ENCODE peak calls at places on chromosomes 6 and 20, in five cellular contexts. P is pancreas, X is SJSA1, F is AG04450, G is cardiac muscle cell. J is an unnamed sample.

GRCh38 chr6:35085359-35086281 is 55.5 kb downstream of the TCP11 start:
- DNase-seq in F (no peak), X (no peak), P (no peak), G (no peak), J (no peak)

GRCh38 chr20:58155148-58155925 is 73.1 kb downstream of the ANKRD60 start:
- DNase-seq in P (no peak), X (no peak), F (no peak), G (no peak), J (no peak)

GRCh38 chr20:22951966-22952365 is 83.1 kb upstream of the SSTR4 start:
- DNase-seq in X (no peak), G (no peak), F (no peak), P (no peak), J (no peak)

GRCh38 chr6:45843848-45844521 is 171.7 kb downstream of the CLIC5 start:
- DNase-seq in X (no peak), F (no peak), G (no peak), P (no peak), J (no peak)

GRCh38 chr6:126535585-126535984 is 195.7 kb downstream of the CENPW start:
- DNase-seq in F (no peak), P (no peak), G (no peak), X (no peak), J (no peak)

GRCh38 chr6:88616380-88616779 is 347.0 kb downstream of the RNGTT start:
- DNase-seq in P (no peak), G (no peak), F (no peak), X (no peak), J (no peak)

GRCh38 chr6:2952557-2953095 is 18.7 kb downstream of the SERPINB6 start:
- DNase-seq in F (peak), P (peak), X (peak), G (peak), J (no peak)

GRCh38 chr20:20210327-20210726 is 157.6 kb upstream of the INSM1 start:
- DNase-seq in X (no peak), P (no peak), G (no peak), F (no peak), J (no peak)

GRCh38 chr6:150201791-150202329 is 59.0 kb downstream of the PPP1R14C start:
- DNase-seq in F (no peak), G (no peak), P (no peak), X (no peak), J (no peak)

GRCh38 chr6:163720005-163720404 is 305.5 kb downstream of the QKI start:
- DNase-seq in X (no peak), G (no peak), P (no peak), F (no peak), J (no peak)

GRCh38 chr6:49528571-49528970 is 21.9 kb upstream of the C6orf141 start:
- DNase-seq in F (no peak), G (no peak), X (no peak), P (no peak), J (no peak)

GRCh38 chr6:106746660-106747059 is 117.3 kb downstream of the QRSL1 start:
- DNase-seq in P (no peak), F (no peak), G (peak), X (peak), J (peak)

GRCh38 chr6:149059557-149059956 is 258.0 kb upstream of the TAB2 start:
- DNase-seq in G (no peak), F (no peak), P (no peak), X (no peak), J (no peak)

GRCh38 chr6:26140967-26141294 is 53.7 kb downstream of the HFE start:
- DNase-seq in F (no peak), X (no peak), G (no peak), P (no peak), J (no peak)

GRCh38 chr20:24149175-24149574 is 160.6 kb upstream of the GGTLC1 start:
- DNase-seq in F (no peak), G (no peak), P (no peak), X (peak), J (no peak)

GRCh38 chr20:58697867-58698703 is 5.5 kb downstream of the NPEPL1 start:
- DNase-seq in P (no peak), G (no peak), X (no peak), F (no peak), J (no peak)

GRCh38 chr6:47114460-47114859 is 72.3 kb upstream of the ADGRF1 start:
- DNase-seq in G (no peak), F (no peak), X (no peak), P (no peak), J (no peak)

GRCh38 chr6:164085552-164086325 is 671.2 kb downstream of the QKI start:
- DNase-seq in P (peak), G (no peak), F (no peak), X (no peak), J (no peak)

GRCh38 chr6:133991096-133991593 is 38.1 kb downstream of the TBPL1 start:
- DNase-seq in G (no peak), X (peak), P (no peak), F (peak), J (peak)

GRCh38 chr20:58927490-58928061 is 53.5 kb upstream of the NELFCD start:
- DNase-seq in P (no peak), F (no peak), G (no peak), X (no peak), J (no peak)

GRCh38 chr20:39070484-39071231 is 108.5 kb downstream of the DHX35 start:
- DNase-seq in F (no peak), X (no peak), P (no peak), G (no peak), J (no peak)

GRCh38 chr20:3987296-3987695 is 28.1 kb downstream of the RNF24 start:
- DNase-seq in F (no peak), X (no peak), G (no peak), P (no peak), J (no peak)

GRCh38 chr6:1436334-1437306 is 47.2 kb downstream of the FOXF2 start:
- DNase-seq in G (peak), X (peak), F (peak), P (peak), J (peak)

GRCh38 chr20:4082406-4083102 is 67.2 kb upstream of the RNF24 start:
- DNase-seq in G (peak), F (no peak), P (no peak), X (peak), J (peak)

GRCh38 chr6:30893666-30894065 is 9.3 kb downstream of the DDR1 start:
- DNase-seq in G (no peak), F (no peak), P (no peak), X (no peak), J (no peak)

GRCh38 chr6:169371344-169372144 is 117.9 kb upstream of the THBS2 start:
- DNase-seq in F (no peak), P (no peak), G (peak), X (peak), J (no peak)

GRCh38 chr20:32114305-32114960 is 4.9 kb downstream of the TM9SF4 start:
- DNase-seq in F (no peak), P (no peak), G (no peak), X (no peak), J (no peak)

GRCh38 chr6:155158044-155158843 is 105.6 kb upstream of the CLDN20 start:
- DNase-seq in G (no peak), X (peak), F (no peak), P (no peak), J (no peak)

DNA sequence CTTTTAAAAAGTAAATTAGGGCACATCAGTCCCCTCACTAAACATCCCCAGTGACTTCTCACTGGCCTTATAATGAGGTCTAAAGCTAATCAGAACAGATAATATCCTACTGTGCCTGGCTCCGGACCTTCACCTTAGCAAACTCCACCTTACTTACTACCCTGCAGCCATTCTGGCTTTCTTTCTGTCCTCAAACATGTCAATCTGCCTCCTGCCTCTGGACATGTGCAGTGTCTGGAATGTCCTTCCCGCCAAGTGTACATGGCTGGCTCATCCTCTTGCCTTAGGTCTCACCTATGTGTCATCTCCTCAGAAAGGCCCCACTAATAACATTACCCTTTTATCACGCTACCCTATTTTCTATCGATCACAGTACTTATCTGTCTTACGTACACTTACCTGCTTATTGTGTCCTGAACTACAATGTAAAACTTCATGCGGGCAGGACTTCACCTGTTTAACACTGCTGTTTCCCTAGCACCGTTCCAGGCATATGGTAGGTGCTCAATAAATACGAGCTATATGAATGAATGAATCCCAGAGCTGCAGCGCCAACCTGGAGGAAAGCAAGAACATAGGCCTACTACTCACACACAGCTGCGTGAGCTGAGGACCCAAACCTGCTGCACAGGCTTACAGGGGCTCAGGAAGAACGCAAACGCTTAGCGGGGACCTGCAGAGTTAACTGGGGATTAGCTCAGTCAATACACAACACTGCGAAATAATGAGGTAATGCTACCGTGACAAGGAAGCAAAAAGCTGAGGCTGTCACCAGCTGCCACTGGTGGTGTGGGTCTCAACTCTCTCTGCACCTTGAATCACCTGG is 991 bp downstream of the UQCC2 start:
- DNase-seq in F (no peak), P (peak), X (peak), G (no peak), J (no peak)
- H3K27ac ChIP-seq in F (no peak), P (no peak), X (no peak), G (no peak), J (no peak)

GRCh38 chr20:10419550-10420133 is 14.4 kb downstream of the MKKS start:
- DNase-seq in G (no peak), P (no peak), F (no peak), X (no peak), J (peak)
- H3K27ac ChIP-seq in G (no peak), P (no peak), F (no peak), X (no peak), J (peak)

DNA sequence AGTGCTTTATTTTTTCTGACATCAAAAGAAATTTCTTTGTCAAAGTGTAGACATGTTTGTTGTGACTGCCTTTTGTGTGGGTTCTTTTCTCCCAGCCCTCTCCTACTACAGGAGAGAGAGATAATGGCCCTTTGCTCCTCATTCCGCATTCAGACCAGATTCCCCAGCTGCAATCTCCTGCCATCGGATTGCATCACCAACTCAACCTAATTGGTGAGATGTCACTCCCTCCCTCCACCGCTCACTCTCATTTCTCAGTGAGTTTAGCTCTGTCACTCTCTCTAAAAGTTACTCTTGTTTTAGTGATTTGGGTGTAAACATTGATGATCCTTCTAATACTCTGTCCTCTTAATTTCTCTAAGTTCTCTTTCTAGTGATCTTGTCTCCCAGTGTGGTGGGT is 22.7 kb downstream of the UTRN start:
- DNase-seq in X (no peak), G (no peak), P (no peak), F (no peak), J (no peak)
- H3K27ac ChIP-seq in X (no peak), G (no peak), P (no peak), F (no peak), J (no peak)

DNA sequence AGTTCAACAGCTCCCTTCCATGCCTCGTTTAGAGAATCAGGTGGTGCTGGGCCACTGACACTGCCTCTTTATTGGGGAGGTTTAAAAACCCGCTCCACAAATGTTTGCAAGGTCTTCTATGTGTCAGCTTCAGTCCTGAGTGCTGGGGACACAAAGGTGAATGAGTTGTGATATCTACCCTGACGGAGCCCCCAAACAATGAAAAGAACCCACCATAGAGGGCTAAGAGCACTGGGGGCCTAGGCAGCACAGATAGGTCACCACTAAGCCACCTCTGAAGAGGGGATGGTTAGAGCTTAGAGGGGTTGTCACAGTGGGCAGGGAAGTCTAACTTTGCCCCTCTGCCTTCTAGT is 22.0 kb downstream of the MAP1LC3A start:
- DNase-seq in X (no peak), G (no peak), F (no peak), P (no peak), J (no peak)
- H3K27ac ChIP-seq in X (no peak), G (no peak), F (no peak), P (no peak), J (peak)

DNA sequence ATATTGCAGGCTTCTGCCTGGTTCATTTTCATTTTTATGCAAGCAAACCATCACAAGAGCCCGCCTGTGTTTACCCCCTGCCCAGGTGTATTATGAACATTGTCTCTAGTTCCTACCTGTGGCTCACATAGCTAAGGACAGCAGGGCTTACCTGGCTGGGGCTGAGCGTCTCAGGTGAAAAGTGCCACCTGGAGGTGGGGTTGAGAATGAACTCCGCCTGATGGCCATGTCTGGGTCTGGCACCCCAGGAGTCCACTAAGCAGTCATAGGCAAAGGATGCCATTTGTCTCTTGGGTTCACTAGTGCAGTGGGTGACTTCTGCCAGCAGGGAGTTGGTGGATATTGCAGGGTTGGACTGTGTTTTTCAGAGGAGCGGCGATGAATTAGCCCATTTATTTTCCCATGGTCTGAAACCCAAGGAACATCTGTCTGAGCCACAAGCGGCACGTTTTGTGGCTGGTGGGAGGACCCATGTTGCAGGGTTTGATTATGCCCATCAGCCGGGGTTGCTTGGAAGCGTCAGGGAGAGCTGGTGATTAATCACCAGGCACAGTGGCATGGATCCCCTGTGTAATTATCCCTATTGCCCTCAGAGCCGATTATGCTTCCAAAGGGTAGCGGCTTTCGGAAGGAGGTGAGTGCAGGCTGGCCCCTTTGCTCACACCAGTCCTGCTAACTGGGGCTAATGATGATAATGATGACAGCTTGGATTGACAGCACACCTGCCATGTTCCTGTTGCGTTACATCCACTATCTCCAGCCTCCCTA is 92.2 kb downstream of the CDH26 start:
- DNase-seq in P (peak), G (peak), X (no peak), F (no peak), J (peak)
- H3K27ac ChIP-seq in P (no peak), G (no peak), X (no peak), F (no peak), J (no peak)

GRCh38 chr6:44452725-44453124 is 65.2 kb downstream of the CDC5L start:
- DNase-seq in X (peak), P (no peak), F (peak), G (no peak), J (peak)
- H3K27ac ChIP-seq in X (peak), P (no peak), F (peak), G (no peak), J (peak)